ENCODE peak calls at places on chromosomes 16 and 17, in nine cellular contexts. P, Z, M, C, V, Y, H, T and K are unnamed samples.

GRCh38 chr16:78684655-78685400 is 585.4 kb downstream of the WWOX start:
- DNase-seq in P (no peak), Z (no peak), M (no peak), C (no peak), V (no peak), Y (peak), H (no peak), T (no peak), K (peak)

GRCh38 chr16:20822451-20823128 is 16.3 kb downstream of the REXO5 start:
- DNase-seq in P (no peak), Z (no peak), M (no peak), C (no peak), V (no peak), Y (no peak), H (peak), T (no peak), K (no peak)

GRCh38 chr16:66127459-66128362 is 238.8 kb upstream of the CDH5 start:
- DNase-seq in P (no peak), Z (no peak), M (no peak), C (peak), V (no peak), Y (no peak), H (no peak), T (no peak), K (no peak)

GRCh38 chr17:55530064-55530463 is 18.8 kb upstream of the SMIM36 start:
- DNase-seq in P (no peak), Z (no peak), M (no peak), C (no peak), V (no peak), Y (no peak), H (no peak), T (no peak), K (no peak)

GRCh38 chr16:1980026-1980769 is 1.1 kb downstream of the NOXO1 start:
- DNase-seq in P (no peak), Z (no peak), M (no peak), C (no peak), V (no peak), Y (no peak), H (no peak), T (no peak), K (no peak)

GRCh38 chr17:56167491-56167890 is 14.2 kb downstream of the ANKFN1 start:
- DNase-seq in P (no peak), Z (no peak), M (no peak), C (no peak), V (no peak), Y (no peak), H (no peak), T (no peak), K (no peak)

GRCh38 chr17:4490637-4491061 is 8.0 kb upstream of the SPNS2 start:
- DNase-seq in P (no peak), Z (no peak), M (no peak), C (no peak), V (no peak), Y (no peak), H (no peak), T (no peak), K (no peak)

GRCh38 chr17:69084911-69085310 is 24.2 kb upstream of the ABCA9 start:
- DNase-seq in P (no peak), Z (no peak), M (no peak), C (peak), V (no peak), Y (peak), H (peak), T (no peak), K (no peak)

GRCh38 chr16:58264007-58264406 is 30.8 kb downstream of the PRSS54 start:
- DNase-seq in P (no peak), Z (no peak), M (no peak), C (no peak), V (no peak), Y (no peak), H (peak), T (no peak), K (no peak)

GRCh38 chr16:2836646-2837508 is 6.8 kb downstream of the ZG16B start:
- DNase-seq in P (peak), Z (no peak), M (no peak), C (no peak), V (no peak), Y (no peak), H (no peak), T (no peak), K (no peak)

GRCh38 chr17:81519284-81520020 is 6.9 kb upstream of the ACTG1 start:
- DNase-seq in P (peak), Z (peak), M (peak), C (peak), V (no peak), Y (no peak), H (peak), T (no peak), K (no peak)

GRCh38 chr16:65118866-65119265 is 3.0 kb downstream of the CDH11 start:
- DNase-seq in P (no peak), Z (no peak), M (no peak), C (no peak), V (no peak), Y (no peak), H (no peak), T (no peak), K (no peak)

GRCh38 chr17:16486373-16487250 is 5.4 kb downstream of the LRRC75A start:
- DNase-seq in P (peak), Z (no peak), M (no peak), C (peak), V (peak), Y (peak), H (no peak), T (no peak), K (peak)

GRCh38 chr16:85286066-85286712 is 173.9 kb upstream of the CIBAR2 start:
- DNase-seq in P (no peak), Z (no peak), M (no peak), C (no peak), V (no peak), Y (peak), H (no peak), T (peak), K (peak)

GRCh38 chr17:76868669-76869208 is 535 bp downstream of the MGAT5B start:
- DNase-seq in P (peak), Z (no peak), M (no peak), C (no peak), V (no peak), Y (peak), H (no peak), T (no peak), K (no peak)

GRCh38 chr16:61366006-61366405 is 670.2 kb downstream of the CDH8 start:
- DNase-seq in P (no peak), Z (no peak), M (no peak), C (no peak), V (no peak), Y (no peak), H (no peak), T (no peak), K (no peak)

GRCh38 chr16:69316595-69317034 is 5.5 kb downstream of the VPS4A start:
- DNase-seq in P (no peak), Z (no peak), M (no peak), C (no peak), V (no peak), Y (no peak), H (no peak), T (no peak), K (no peak)

GRCh38 chr16:9441021-9441420 is 349.6 kb downstream of the HAPSTR1 start:
- DNase-seq in P (no peak), Z (no peak), M (no peak), C (peak), V (no peak), Y (no peak), H (no peak), T (no peak), K (no peak)

GRCh38 chr16:88700322-88700635 is 5.9 kb downstream of the RNF166 start:
- DNase-seq in P (no peak), Z (no peak), M (no peak), C (no peak), V (no peak), Y (no peak), H (no peak), T (no peak), K (no peak)

GRCh38 chr16:11400076-11400475 is 54.8 kb downstream of the RMI2 start:
- DNase-seq in P (no peak), Z (no peak), M (no peak), C (no peak), V (no peak), Y (no peak), H (no peak), T (no peak), K (no peak)

GRCh38 chr17:28545141-28545503 is 7.3 kb downstream of the UNC119 start:
- DNase-seq in P (no peak), Z (no peak), M (no peak), C (no peak), V (no peak), Y (no peak), H (no peak), T (no peak), K (no peak)

GRCh38 chr17:2295575-2295974 is 8.0 kb downstream of the SMG6 start:
- DNase-seq in P (no peak), Z (no peak), M (no peak), C (no peak), V (no peak), Y (no peak), H (no peak), T (no peak), K (no peak)

GRCh38 chr17:35627417-35627816 is 40.3 kb downstream of the AP2B1 start:
- DNase-seq in P (peak), Z (no peak), M (no peak), C (no peak), V (no peak), Y (no peak), H (no peak), T (no peak), K (no peak)

GRCh38 chr17:32487460-32488176 is 825 bp downstream of the CDK5R1 start:
- DNase-seq in P (peak), Z (no peak), M (no peak), C (no peak), V (peak), Y (peak), H (no peak), T (no peak), K (no peak)

GRCh38 chr17:51860934-51861561 is 297.5 kb downstream of the CA10 start:
- DNase-seq in P (peak), Z (no peak), M (no peak), C (peak), V (peak), Y (peak), H (peak), T (no peak), K (no peak)

GRCh38 chr17:38421224-38421841 is 6.9 kb upstream of the ARHGAP23 start:
- DNase-seq in P (no peak), Z (no peak), M (no peak), C (peak), V (no peak), Y (peak), H (no peak), T (no peak), K (no peak)